ENCODE peak calls at places on chromosome 10, in eight cellular contexts. One of them, this sample, is unnamed.

GRCh38 chr10:6667679-6668270 is 87.7 kb upstream of the PRKCQ start:
- DNase-seq in GM12878: no peak
- DNase-seq in astrocyte of the spinal cord: peak
- DNase-seq in choroid plexus epithelial cell: peak
- DNase-seq in cardiac fibroblast: peak
- DNase-seq in fibroblast of villous mesenchyme: peak
- DNase-seq in heart right ventricle: peak
- DNase-seq in fibroblast of lung: peak
- DNase-seq in this sample: no peak

GRCh38 chr10:104485632-104486031 is 132.0 kb downstream of the CFAP58 start:
- DNase-seq in heart right ventricle: no peak
- DNase-seq in choroid plexus epithelial cell: no peak
- DNase-seq in fibroblast of villous mesenchyme: no peak
- DNase-seq in astrocyte of the spinal cord: no peak
- DNase-seq in GM12878: no peak
- DNase-seq in fibroblast of lung: no peak
- DNase-seq in cardiac fibroblast: no peak
- DNase-seq in this sample: no peak

GRCh38 chr10:73871915-73872710 is 2.2 kb downstream of the CAMK2G start:
- DNase-seq in fibroblast of villous mesenchyme: peak
- DNase-seq in fibroblast of lung: no peak
- DNase-seq in cardiac fibroblast: no peak
- DNase-seq in choroid plexus epithelial cell: peak
- DNase-seq in astrocyte of the spinal cord: no peak
- DNase-seq in heart right ventricle: no peak
- DNase-seq in GM12878: no peak
- DNase-seq in this sample: no peak

GRCh38 chr10:6987536-6987945 is 407.5 kb upstream of the PRKCQ start:
- DNase-seq in fibroblast of lung: no peak
- DNase-seq in heart right ventricle: no peak
- DNase-seq in fibroblast of villous mesenchyme: no peak
- DNase-seq in GM12878: no peak
- DNase-seq in cardiac fibroblast: no peak
- DNase-seq in astrocyte of the spinal cord: no peak
- DNase-seq in choroid plexus epithelial cell: no peak
- DNase-seq in this sample: no peak

GRCh38 chr10:89929282-89930026 is 228.1 kb downstream of the KIF20B start:
- DNase-seq in choroid plexus epithelial cell: no peak
- DNase-seq in fibroblast of villous mesenchyme: no peak
- DNase-seq in heart right ventricle: no peak
- DNase-seq in GM12878: peak
- DNase-seq in fibroblast of lung: no peak
- DNase-seq in astrocyte of the spinal cord: no peak
- DNase-seq in cardiac fibroblast: no peak
- DNase-seq in this sample: no peak

GRCh38 chr10:43679509-43679908 is 30.8 kb upstream of the ZNF32 start:
- DNase-seq in cardiac fibroblast: peak
- DNase-seq in fibroblast of lung: peak
- DNase-seq in heart right ventricle: peak
- DNase-seq in fibroblast of villous mesenchyme: no peak
- DNase-seq in GM12878: no peak
- DNase-seq in choroid plexus epithelial cell: no peak
- DNase-seq in astrocyte of the spinal cord: no peak
- DNase-seq in this sample: no peak

GRCh38 chr10:70477661-70478162 is 855 bp upstream of the PALD1 start:
- DNase-seq in cardiac fibroblast: no peak
- DNase-seq in astrocyte of the spinal cord: no peak
- DNase-seq in choroid plexus epithelial cell: peak
- DNase-seq in heart right ventricle: no peak
- DNase-seq in fibroblast of lung: no peak
- DNase-seq in GM12878: no peak
- DNase-seq in fibroblast of villous mesenchyme: no peak
- DNase-seq in this sample: no peak

GRCh38 chr10:91389636-91390512 is 20.3 kb upstream of the HECTD2 start:
- DNase-seq in astrocyte of the spinal cord: peak
- DNase-seq in heart right ventricle: peak
- DNase-seq in fibroblast of villous mesenchyme: peak
- DNase-seq in GM12878: no peak
- DNase-seq in cardiac fibroblast: peak
- DNase-seq in fibroblast of lung: peak
- DNase-seq in choroid plexus epithelial cell: peak
- DNase-seq in this sample: no peak

GRCh38 chr10:63554666-63555065 is 33.5 kb downstream of the REEP3 start:
- DNase-seq in astrocyte of the spinal cord: peak
- DNase-seq in fibroblast of lung: peak
- DNase-seq in choroid plexus epithelial cell: peak
- DNase-seq in GM12878: peak
- DNase-seq in fibroblast of villous mesenchyme: peak
- DNase-seq in heart right ventricle: no peak
- DNase-seq in cardiac fibroblast: peak
- DNase-seq in this sample: peak

GRCh38 chr10:37789590-37789989 is 67.8 kb downstream of the ZNF248 start:
- DNase-seq in fibroblast of villous mesenchyme: no peak
- DNase-seq in astrocyte of the spinal cord: no peak
- DNase-seq in GM12878: no peak
- DNase-seq in choroid plexus epithelial cell: no peak
- DNase-seq in cardiac fibroblast: no peak
- DNase-seq in heart right ventricle: no peak
- DNase-seq in fibroblast of lung: no peak
- DNase-seq in this sample: no peak

GRCh38 chr10:34319197-34319846 is 495.8 kb downstream of the PARD3 start:
- DNase-seq in heart right ventricle: peak
- DNase-seq in fibroblast of lung: peak
- DNase-seq in choroid plexus epithelial cell: peak
- DNase-seq in fibroblast of villous mesenchyme: peak
- DNase-seq in cardiac fibroblast: peak
- DNase-seq in astrocyte of the spinal cord: peak
- DNase-seq in GM12878: no peak
- DNase-seq in this sample: peak

GRCh38 chr10:4212111-4212635 is 427.2 kb upstream of the KLF6 start:
- DNase-seq in fibroblast of lung: no peak
- DNase-seq in GM12878: no peak
- DNase-seq in cardiac fibroblast: no peak
- DNase-seq in heart right ventricle: no peak
- DNase-seq in astrocyte of the spinal cord: no peak
- DNase-seq in choroid plexus epithelial cell: no peak
- DNase-seq in fibroblast of villous mesenchyme: no peak
- DNase-seq in this sample: no peak

GRCh38 chr10:80504158-80504811 is 33.4 kb upstream of the SH2D4B start:
- DNase-seq in GM12878: no peak
- DNase-seq in cardiac fibroblast: no peak
- DNase-seq in heart right ventricle: no peak
- DNase-seq in choroid plexus epithelial cell: no peak
- DNase-seq in astrocyte of the spinal cord: no peak
- DNase-seq in fibroblast of villous mesenchyme: no peak
- DNase-seq in fibroblast of lung: no peak
- DNase-seq in this sample: no peak

GRCh38 chr10:110501142-110501937 is 3.6 kb downstream of the DUSP5 start:
- DNase-seq in choroid plexus epithelial cell: peak
- DNase-seq in astrocyte of the spinal cord: peak
- DNase-seq in heart right ventricle: peak
- DNase-seq in GM12878: peak
- DNase-seq in fibroblast of villous mesenchyme: peak
- DNase-seq in fibroblast of lung: peak
- DNase-seq in cardiac fibroblast: peak
- DNase-seq in this sample: no peak

GRCh38 chr10:13859979-13860619 is 273.3 kb downstream of the PRPF18 start:
- DNase-seq in astrocyte of the spinal cord: no peak
- DNase-seq in fibroblast of villous mesenchyme: no peak
- DNase-seq in cardiac fibroblast: peak
- DNase-seq in heart right ventricle: no peak
- DNase-seq in fibroblast of lung: no peak
- DNase-seq in choroid plexus epithelial cell: no peak
- DNase-seq in GM12878: no peak
- DNase-seq in this sample: no peak

GRCh38 chr10:74474022-74474713 is 323.1 kb downstream of the ADK start:
- DNase-seq in heart right ventricle: no peak
- DNase-seq in astrocyte of the spinal cord: no peak
- DNase-seq in GM12878: no peak
- DNase-seq in cardiac fibroblast: no peak
- DNase-seq in choroid plexus epithelial cell: no peak
- DNase-seq in fibroblast of villous mesenchyme: no peak
- DNase-seq in fibroblast of lung: no peak
- DNase-seq in this sample: no peak

GRCh38 chr10:112613620-112614019 is 166.6 kb downstream of the VTI1A start:
- DNase-seq in heart right ventricle: peak
- DNase-seq in astrocyte of the spinal cord: no peak
- DNase-seq in cardiac fibroblast: no peak
- DNase-seq in fibroblast of villous mesenchyme: no peak
- DNase-seq in choroid plexus epithelial cell: no peak
- DNase-seq in GM12878: no peak
- DNase-seq in fibroblast of lung: no peak
- DNase-seq in this sample: no peak

GRCh38 chr10:112140110-112140755 is 43.3 kb downstream of the GPAM start:
- DNase-seq in cardiac fibroblast: peak
- DNase-seq in heart right ventricle: peak
- DNase-seq in fibroblast of villous mesenchyme: peak
- DNase-seq in choroid plexus epithelial cell: peak
- DNase-seq in fibroblast of lung: peak
- DNase-seq in GM12878: peak
- DNase-seq in astrocyte of the spinal cord: peak
- DNase-seq in this sample: no peak

GRCh38 chr10:129771576-129772471 is 192.2 kb downstream of the EBF3 start:
- DNase-seq in fibroblast of villous mesenchyme: no peak
- DNase-seq in choroid plexus epithelial cell: no peak
- DNase-seq in heart right ventricle: no peak
- DNase-seq in GM12878: no peak
- DNase-seq in astrocyte of the spinal cord: no peak
- DNase-seq in fibroblast of lung: no peak
- DNase-seq in cardiac fibroblast: no peak
- DNase-seq in this sample: no peak

GRCh38 chr10:129972145-129972965 is 8.3 kb upstream of the EBF3 start:
- DNase-seq in astrocyte of the spinal cord: no peak
- DNase-seq in choroid plexus epithelial cell: no peak
- DNase-seq in fibroblast of lung: no peak
- DNase-seq in heart right ventricle: no peak
- DNase-seq in fibroblast of villous mesenchyme: no peak
- DNase-seq in cardiac fibroblast: peak
- DNase-seq in GM12878: no peak
- DNase-seq in this sample: no peak

GRCh38 chr10:120456626-120457430 is at the start of gene PLPP4:
- DNase-seq in astrocyte of the spinal cord: peak
- DNase-seq in heart right ventricle: no peak
- DNase-seq in fibroblast of villous mesenchyme: peak
- DNase-seq in choroid plexus epithelial cell: peak
- DNase-seq in GM12878: no peak
- DNase-seq in cardiac fibroblast: peak
- DNase-seq in fibroblast of lung: no peak
- DNase-seq in this sample: no peak
- H3K4me3 ChIP-seq in astrocyte of the spinal cord: peak
- H3K4me3 ChIP-seq in heart right ventricle: peak
- H3K4me3 ChIP-seq in fibroblast of villous mesenchyme: peak
- H3K4me3 ChIP-seq in choroid plexus epithelial cell: peak
- H3K4me3 ChIP-seq in GM12878: no peak
- H3K4me3 ChIP-seq in cardiac fibroblast: peak
- H3K4me3 ChIP-seq in fibroblast of lung: no peak
- H3K4me3 ChIP-seq in this sample: peak

GRCh38 chr10:124728071-124728829 is 15.9 kb downstream of the FAM53B start:
- DNase-seq in GM12878: no peak
- DNase-seq in choroid plexus epithelial cell: peak
- DNase-seq in cardiac fibroblast: peak
- DNase-seq in heart right ventricle: no peak
- DNase-seq in astrocyte of the spinal cord: no peak
- DNase-seq in fibroblast of lung: peak
- DNase-seq in fibroblast of villous mesenchyme: peak
- DNase-seq in this sample: no peak
- H3K4me3 ChIP-seq in GM12878: no peak
- H3K4me3 ChIP-seq in choroid plexus epithelial cell: no peak
- H3K4me3 ChIP-seq in cardiac fibroblast: no peak
- H3K4me3 ChIP-seq in heart right ventricle: no peak
- H3K4me3 ChIP-seq in astrocyte of the spinal cord: no peak
- H3K4me3 ChIP-seq in fibroblast of lung: no peak
- H3K4me3 ChIP-seq in fibroblast of villous mesenchyme: no peak
- H3K4me3 ChIP-seq in this sample: no peak

GRCh38 chr10:114239994-114240345 is 916 bp downstream of the VWA2 start:
- DNase-seq in cardiac fibroblast: no peak
- DNase-seq in heart right ventricle: no peak
- DNase-seq in fibroblast of lung: no peak
- DNase-seq in fibroblast of villous mesenchyme: no peak
- DNase-seq in GM12878: no peak
- DNase-seq in choroid plexus epithelial cell: no peak
- DNase-seq in astrocyte of the spinal cord: no peak
- DNase-seq in this sample: no peak

GRCh38 chr10:114244126-114244525 is 5.1 kb downstream of the VWA2 start:
- DNase-seq in GM12878: no peak
- DNase-seq in fibroblast of lung: no peak
- DNase-seq in astrocyte of the spinal cord: no peak
- DNase-seq in heart right ventricle: no peak
- DNase-seq in fibroblast of villous mesenchyme: no peak
- DNase-seq in choroid plexus epithelial cell: no peak
- DNase-seq in cardiac fibroblast: no peak
- DNase-seq in this sample: no peak

GRCh38 chr10:114243661-114244060 is 4.6 kb downstream of the VWA2 start:
- DNase-seq in heart right ventricle: no peak
- DNase-seq in choroid plexus epithelial cell: no peak
- DNase-seq in fibroblast of lung: no peak
- DNase-seq in cardiac fibroblast: no peak
- DNase-seq in astrocyte of the spinal cord: no peak
- DNase-seq in fibroblast of villous mesenchyme: no peak
- DNase-seq in GM12878: no peak
- DNase-seq in this sample: no peak

GRCh38 chr10:114242235-114242634 is 3.2 kb downstream of the VWA2 start:
- DNase-seq in fibroblast of lung: no peak
- DNase-seq in GM12878: no peak
- DNase-seq in astrocyte of the spinal cord: no peak
- DNase-seq in fibroblast of villous mesenchyme: no peak
- DNase-seq in choroid plexus epithelial cell: no peak
- DNase-seq in heart right ventricle: no peak
- DNase-seq in cardiac fibroblast: no peak
- DNase-seq in this sample: no peak

GRCh38 chr10:114239117-114239993 is at the start of gene VWA2:
- DNase-seq in cardiac fibroblast: no peak
- DNase-seq in choroid plexus epithelial cell: no peak
- DNase-seq in heart right ventricle: peak
- DNase-seq in GM12878: no peak
- DNase-seq in fibroblast of lung: no peak
- DNase-seq in astrocyte of the spinal cord: no peak
- DNase-seq in fibroblast of villous mesenchyme: no peak
- DNase-seq in this sample: no peak
- H3K4me3 ChIP-seq in cardiac fibroblast: no peak
- H3K4me3 ChIP-seq in choroid plexus epithelial cell: no peak
- H3K4me3 ChIP-seq in heart right ventricle: peak
- H3K4me3 ChIP-seq in GM12878: peak
- H3K4me3 ChIP-seq in fibroblast of lung: no peak
- H3K4me3 ChIP-seq in astrocyte of the spinal cord: no peak
- H3K4me3 ChIP-seq in fibroblast of villous mesenchyme: no peak
- H3K4me3 ChIP-seq in this sample: no peak

GRCh38 chr10:77927343-77928256 is 1.0 kb upstream of the DLG5 start:
- DNase-seq in heart right ventricle: no peak
- DNase-seq in cardiac fibroblast: no peak
- DNase-seq in fibroblast of villous mesenchyme: no peak
- DNase-seq in astrocyte of the spinal cord: no peak
- DNase-seq in GM12878: no peak
- DNase-seq in fibroblast of lung: peak
- DNase-seq in choroid plexus epithelial cell: no peak
- DNase-seq in this sample: no peak
- H3K4me3 ChIP-seq in heart right ventricle: peak
- H3K4me3 ChIP-seq in cardiac fibroblast: peak
- H3K4me3 ChIP-seq in fibroblast of villous mesenchyme: peak
- H3K4me3 ChIP-seq in astrocyte of the spinal cord: peak
- H3K4me3 ChIP-seq in GM12878: peak
- H3K4me3 ChIP-seq in fibroblast of lung: peak
- H3K4me3 ChIP-seq in choroid plexus epithelial cell: peak
- H3K4me3 ChIP-seq in this sample: peak

This sample was measured in BJ.